ENCODE peak calls at places on chromosomes 11 and 22, in ten cellular contexts. V is GM23248, N is fibroblast of lung, M is mammary epithelial cell, G is neural progenitor cell, U is HCT116, P is SK-N-SH, K is PC-9, J is IMR-90, W is MM.1S. R is an unnamed sample. For H3K36me3, the result is how much of the 10 kb centered on the place peaks cover.

GRCh38 chr11:66012946-66013761 is 1.3 kb downstream of the CST6 start:
- DNase-seq in U (no peak), M (peak), W (no peak), P (no peak), J (no peak), G (no peak), K (peak), N (no peak), V (no peak), R (peak)

GRCh38 chr11:74682731-74683278 is 48.4 kb downstream of the CHRDL2 start:
- DNase-seq in K (no peak), G (no peak), V (no peak), J (no peak), U (no peak), N (no peak), W (no peak), M (no peak), P (no peak), R (no peak)

GRCh38 chr22:47289316-47289985 is 527.0 kb downstream of the TBC1D22A start:
- DNase-seq in J (no peak), M (no peak), U (no peak), V (no peak), G (no peak), N (no peak), W (no peak), P (no peak), K (no peak), R (no peak)

GRCh38 chr22:46830841-46831240 is 68.4 kb downstream of the TBC1D22A start:
- DNase-seq in P (no peak), J (peak), N (peak), U (no peak), W (no peak), K (no peak), G (no peak), V (peak), M (no peak), R (peak)

GRCh38 chr22:47616396-47617020 is 854.1 kb downstream of the TBC1D22A start:
- DNase-seq in P (no peak), N (no peak), K (no peak), W (no peak), V (no peak), U (no peak), J (no peak), M (no peak), G (no peak), R (no peak)

GRCh38 chr11:69414773-69415187 is 66.7 kb upstream of the LINC01488 start:
- DNase-seq in U (no peak), K (no peak), M (no peak), V (no peak), P (no peak), N (no peak), W (no peak), J (no peak), G (no peak), R (no peak)

GRCh38 chr11:131749100-131749499 is 378.7 kb downstream of the NTM start:
- DNase-seq in W (no peak), G (no peak), J (peak), U (no peak), V (peak), K (no peak), N (peak), P (no peak), M (peak), R (peak)

GRCh38 chr11:134476435-134477021 is 64.5 kb upstream of the B3GAT1 start:
- DNase-seq in N (no peak), U (no peak), G (peak), W (no peak), K (no peak), J (no peak), M (no peak), V (peak), P (no peak), R (peak)

GRCh38 chr22:45572444-45572843 is 69.8 kb downstream of the FBLN1 start:
- DNase-seq in J (no peak), K (peak), N (no peak), V (peak), M (peak), G (no peak), W (no peak), P (no peak), U (no peak), R (peak)

GRCh38 chr11:120590472-120590871 is 78.9 kb downstream of the GRIK4 start:
- DNase-seq in W (no peak), J (peak), M (no peak), P (no peak), N (peak), G (no peak), V (peak), K (no peak), U (no peak), R (no peak)

GRCh38 chr11:72626637-72626936 is 47.6 kb downstream of the PDE2A start:
- DNase-seq in N (no peak), G (no peak), V (no peak), M (no peak), W (no peak), J (no peak), P (no peak), K (no peak), U (no peak), R (no peak)

GRCh38 chr22:46119729-46120419 is 30.5 kb upstream of the PPARA start:
- DNase-seq in U (no peak), V (peak), G (no peak), K (no peak), W (no peak), M (no peak), J (peak), N (peak), P (no peak), R (no peak)

GRCh38 chr11:110531056-110531756 is 101.5 kb downstream of the FDX1 start:
- DNase-seq in J (peak), N (peak), U (no peak), W (no peak), K (no peak), V (peak), G (no peak), M (peak), P (no peak), R (no peak)

GRCh38 chr11:16883179-16883578 is 131.0 kb downstream of the PLEKHA7 start:
- DNase-seq in G (no peak), P (no peak), U (peak), N (no peak), V (no peak), W (no peak), M (peak), J (no peak), K (peak), R (peak)

GRCh38 chr11:12214751-12215150 is 104.4 kb downstream of the MICAL2 start:
- DNase-seq in M (no peak), P (no peak), N (no peak), G (no peak), J (peak), V (peak), K (peak), U (no peak), W (no peak), R (no peak)

GRCh38 chr22:29820941-29821789 is 16.9 kb downstream of the ASCC2 start:
- DNase-seq in P (peak), W (no peak), M (peak), K (peak), U (peak), G (no peak), V (peak), J (peak), N (peak), R (peak)

GRCh38 chr22:23523746-23524145 is 56.3 kb downstream of the IGLL1 start:
- DNase-seq in N (no peak), W (no peak), M (no peak), J (no peak), V (no peak), G (no peak), U (no peak), K (no peak), P (no peak), R (no peak)

GRCh38 chr22:39216143-39216490 is 28.7 kb downstream of the PDGFB start:
- DNase-seq in J (no peak), P (no peak), U (no peak), W (no peak), V (no peak), N (no peak), G (no peak), M (no peak), K (no peak), R (no peak)

DNA sequence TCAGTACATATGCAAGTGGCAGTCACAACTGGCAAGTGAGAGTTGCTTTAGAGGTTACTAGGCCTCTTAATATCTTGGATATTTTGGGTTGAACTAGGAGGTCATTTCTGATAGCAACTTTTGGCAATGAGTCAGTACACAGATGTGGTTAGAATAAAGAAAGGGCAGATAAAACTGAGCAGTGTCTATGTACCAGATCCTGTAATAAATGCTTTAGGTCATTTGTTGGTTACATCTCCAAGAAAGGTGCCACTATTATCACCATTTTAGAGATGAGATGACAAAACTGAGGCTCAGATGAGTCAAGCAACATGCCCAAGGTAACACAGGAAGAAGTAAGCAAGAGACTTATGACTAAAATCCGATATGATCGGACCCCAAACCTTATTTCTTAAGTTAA is 25.0 kb downstream of the MAML2 start:
- DNase-seq in J (no peak), K (no peak), P (no peak), W (peak), G (no peak), N (no peak), U (no peak), M (no peak), V (no peak), R (no peak)
- H3K27ac ChIP-seq in J (no peak), K (peak), P (peak), W (peak), G (no peak), N (no peak), U (no peak), M (no peak), V (no peak), R (no peak)

GRCh38 chr11:111565111-111565720 is 24.7 kb downstream of the LAYN start:
- DNase-seq in J (peak), P (peak), U (peak), K (peak), W (peak), G (peak), V (peak), M (peak), N (peak), R (peak)
- H2AFZ ChIP-seq in J (no peak), P (no peak), U (no peak), K (peak), W (no peak), G (no peak), V (peak), M (no peak), N (no peak), R (no peak)

DNA sequence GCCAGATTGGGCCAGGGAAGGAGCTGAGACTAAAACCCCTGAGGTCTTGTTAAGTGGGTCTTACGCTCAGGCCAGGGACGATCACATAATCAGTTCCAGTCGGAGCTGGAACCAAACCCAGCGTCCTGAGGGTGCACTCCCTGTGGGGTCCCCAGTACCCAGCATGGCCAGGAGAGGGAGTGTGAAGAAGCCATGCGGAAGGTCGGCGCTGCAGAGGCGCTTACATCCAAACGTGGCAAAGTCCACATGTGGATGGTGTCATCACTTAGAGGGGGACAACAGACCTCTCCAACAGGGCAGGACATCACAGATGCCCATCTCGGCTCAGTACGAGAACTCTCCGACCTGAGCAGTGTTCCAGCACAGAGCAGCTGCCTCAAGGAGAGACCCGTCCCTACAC is 8.3 kb downstream of the ATP5MGL start:
- DNase-seq in G (peak), P (peak), V (peak), W (no peak), M (no peak), J (no peak), U (no peak), K (no peak), N (no peak), R (no peak)
- H3K36me3 ChIP-seq in G (under half), P (under half), V (under half), W (under half), M (under half), J (half or more), U (under half), K (under half), N (under half), R (under half)

GRCh38 chr11:76798202-76798581 is 15.0 kb downstream of the TSKU start:
- DNase-seq in U (no peak), G (no peak), M (no peak), W (no peak), J (no peak), V (no peak), P (no peak), N (no peak), K (no peak), R (no peak)

GRCh38 chr11:76795936-76796441 is 12.8 kb downstream of the TSKU start:
- DNase-seq in U (no peak), G (no peak), N (no peak), V (no peak), P (no peak), W (no peak), K (no peak), J (no peak), M (no peak), R (no peak)

GRCh38 chr11:76798656-76799055 is 15.5 kb downstream of the TSKU start:
- DNase-seq in K (no peak), N (no peak), G (no peak), V (no peak), W (no peak), M (no peak), P (no peak), U (no peak), J (no peak), R (no peak)

GRCh38 chr11:76796511-76797203 is 13.5 kb downstream of the TSKU start:
- DNase-seq in J (no peak), V (no peak), W (no peak), M (no peak), P (no peak), U (no peak), G (no peak), N (no peak), K (no peak), R (no peak)

GRCh38 chr11:76797341-76798201 is 14.4 kb downstream of the TSKU start:
- DNase-seq in P (no peak), J (no peak), G (no peak), W (no peak), K (no peak), V (no peak), N (no peak), U (no peak), M (no peak), R (no peak)
- H3K27ac ChIP-seq in P (no peak), J (no peak), G (no peak), W (no peak), K (no peak), V (no peak), N (no peak), U (no peak), M (no peak), R (no peak)

GRCh38 chr11:94145431-94145830 is 16.8 kb downstream of the PANX1 start:
- DNase-seq in M (no peak), W (no peak), J (no peak), P (no peak), G (no peak), N (no peak), V (no peak), U (no peak), K (no peak), R (no peak)
- H2AFZ ChIP-seq in M (no peak), W (no peak), J (no peak), P (no peak), G (no peak), N (no peak), V (no peak), U (no peak), K (no peak), R (no peak)

GRCh38 chr11:41660585-41660984 is 201.1 kb upstream of the LRRC4C start:
- DNase-seq in P (no peak), K (no peak), N (no peak), U (no peak), V (no peak), G (peak), M (no peak), W (no peak), J (no peak), R (peak)

GRCh38 chr11:41659990-41660389 is 200.5 kb upstream of the LRRC4C start:
- DNase-seq in N (peak), K (no peak), V (no peak), P (no peak), W (no peak), G (no peak), U (no peak), J (no peak), M (peak), R (peak)

GRCh38 chr11:41665633-41666032 is 206.2 kb upstream of the LRRC4C start:
- DNase-seq in N (peak), J (no peak), P (peak), W (no peak), K (no peak), U (no peak), V (no peak), G (no peak), M (no peak), R (no peak)
- H3K36me3 ChIP-seq in N (under half), J (under half), P (under half), W (under half), K (under half), U (under half), V (under half), G (under half), M (under half), R (under half)

GRCh38 chr11:3163241-3163981 is 1.7 kb downstream of the OSBPL5 start:
- DNase-seq in P (peak), G (no peak), U (no peak), W (no peak), M (no peak), N (no peak), J (no peak), V (peak), K (no peak), R (no peak)
- H3K27ac ChIP-seq in P (no peak), G (no peak), U (no peak), W (no peak), M (no peak), N (peak), J (peak), V (no peak), K (no peak), R (no peak)

GRCh38 chr11:97247601-97248000 is 857.8 kb downstream of the JRKL start:
- DNase-seq in J (no peak), W (no peak), V (no peak), P (no peak), G (no peak), M (no peak), N (no peak), K (no peak), U (no peak), R (no peak)
- H2AFZ ChIP-seq in J (no peak), W (no peak), V (no peak), P (no peak), G (no peak), M (no peak), N (no peak), K (no peak), U (no peak), R (no peak)

DNA sequence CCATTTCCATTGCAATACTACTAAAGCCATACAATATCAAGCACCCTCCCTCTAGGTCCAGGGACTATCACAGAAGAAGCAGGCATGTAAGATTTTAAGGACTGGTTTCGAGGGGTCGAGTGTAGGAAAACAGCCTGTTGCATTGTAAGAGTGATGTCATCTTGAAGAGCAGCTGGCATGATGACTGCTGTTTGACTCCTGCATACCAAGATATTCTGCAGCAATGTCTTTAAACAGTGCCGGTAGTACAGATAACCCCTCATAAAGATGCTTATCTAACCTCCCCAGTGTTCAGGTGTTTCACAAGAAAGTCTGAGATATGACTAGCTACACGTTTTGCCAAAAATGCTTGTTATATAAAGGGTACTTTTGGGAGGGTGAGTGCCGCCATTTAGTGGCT is 11.9 kb downstream of the FAM111A start:
- DNase-seq in W (no peak), U (no peak), N (no peak), M (no peak), V (no peak), J (peak), P (no peak), G (no peak), K (no peak), R (peak)
- H3K36me3 ChIP-seq in W (under half), U (under half), N (under half), M (under half), V (under half), J (under half), P (under half), G (under half), K (under half), R (under half)

R was measured in PC-3.